ENCODE peak calls at places on chromosomes 11 and 22, in eight cellular contexts. G, L, I, C, S, E, N and Z are unnamed samples.

GRCh38 chr11:75406338-75406777 is 7.0 kb downstream of the RPS3 start:
- DNase-seq in G (peak; percentile 44), C (no peak), S (peak; percentile 89), L (peak; percentile 20), N (no peak), I (no peak), E (no peak), Z (no peak)

GRCh38 chr11:55732936-55733335 is 40.3 kb upstream of the OR5D13 start:
- DNase-seq in L (no peak), S (no peak), G (no peak), E (no peak), C (no peak), N (no peak), I (no peak), Z (no peak)

GRCh38 chr11:118615996-118616395 is 8.6 kb downstream of the PHLDB1 start:
- DNase-seq in C (no peak), G (no peak), I (no peak), L (no peak), E (no peak), S (no peak), N (no peak), Z (no peak)

GRCh38 chr11:101034076-101034475 is 95.5 kb downstream of the PGR start:
- DNase-seq in S (no peak), E (no peak), L (peak; percentile 18), C (no peak), G (no peak), I (no peak), N (peak; percentile 51), Z (no peak)

GRCh38 chr11:19087658-19088057 is 27.1 kb upstream of the MRGPRX2 start:
- DNase-seq in L (peak; percentile 87), I (no peak), C (no peak), S (peak; percentile 57), N (peak; percentile 81), E (no peak), G (peak; percentile 78), Z (no peak)

GRCh38 chr11:81331611-81332205 is 1402.0 kb downstream of the FAM181B start:
- DNase-seq in L (no peak), N (no peak), I (no peak), G (no peak), S (no peak), C (no peak), E (no peak), Z (no peak)

GRCh38 chr11:59436169-59436568 is at the start of gene OR5A1:
- DNase-seq in G (no peak), L (no peak), S (no peak), N (no peak), C (no peak), E (no peak), I (no peak), Z (no peak)

GRCh38 chr11:34238533-34238932 is 119.3 kb downstream of the ABTB2 start:
- DNase-seq in E (peak; percentile 46), I (no peak), G (peak; percentile 61), L (peak; percentile 36), S (no peak), N (peak; percentile 70), C (no peak), Z (no peak)

GRCh38 chr11:57648791-57649735 is 649 bp downstream of the YPEL4 start:
- DNase-seq in I (no peak), E (no peak), L (no peak), G (no peak), S (peak; percentile 25), C (no peak), N (peak; percentile 38), Z (no peak)

GRCh38 chr11:64990222-64990918 is 6.4 kb downstream of the BATF2 start:
- DNase-seq in S (peak; percentile 29), C (no peak), N (peak; percentile 64), I (no peak), E (no peak), L (no peak), G (no peak), Z (no peak)

GRCh38 chr11:110076388-110076965 is 16.7 kb upstream of the ZC3H12C start:
- DNase-seq in S (peak; percentile 47), L (peak; percentile 90), N (no peak), G (peak; percentile 69), E (peak; percentile 35), I (no peak), C (no peak), Z (no peak)

GRCh38 chr11:128890543-128891409 is at the start of gene KCNJ5:
- DNase-seq in N (peak; percentile 34), E (no peak), S (no peak), L (no peak), G (no peak), C (no peak), I (peak; percentile 40), Z (no peak)

GRCh38 chr11:115141221-115141620 is 363.0 kb downstream of the CADM1 start:
- DNase-seq in L (no peak), E (no peak), C (no peak), N (no peak), I (no peak), S (no peak), G (no peak), Z (no peak)

GRCh38 chr11:952406-953385 is 27.0 kb downstream of the AP2A2 start:
- DNase-seq in E (peak; percentile 95), C (no peak), L (no peak), I (no peak), G (peak; percentile 99), N (peak; percentile 51), S (no peak), Z (no peak)

GRCh38 chr22:35919002-35919542 is 109.6 kb downstream of the RBFOX2 start:
- DNase-seq in G (no peak), C (no peak), E (no peak), N (no peak), L (no peak), S (no peak), I (no peak), Z (no peak)

GRCh38 chr11:112795142-112795815 is 165.9 kb upstream of the NCAM1 start:
- DNase-seq in E (no peak), C (peak; percentile 2), G (peak; percentile 63), N (peak; percentile 69), L (peak; percentile 30), S (peak; percentile 55), I (peak; percentile 31), Z (peak; percentile 22)

GRCh38 chr11:78684377-78684776 is 109.7 kb upstream of the NARS2 start:
- DNase-seq in L (no peak), I (no peak), S (no peak), E (no peak), N (peak; percentile 1), G (no peak), C (no peak), Z (no peak)

GRCh38 chr22:36913431-36914382 is at the start of gene CSF2RB:
- DNase-seq in I (no peak), G (no peak), S (no peak), N (peak; percentile 15), L (no peak), C (no peak), E (no peak), Z (no peak)

GRCh38 chr11:1852885-1853284 is at the start of gene LSP1:
- DNase-seq in L (no peak), I (peak; percentile 89), C (peak; percentile 80), S (no peak), G (no peak), E (no peak), N (no peak), Z (peak; percentile 82)

GRCh38 chr11:2990617-2991476 is 1.3 kb downstream of the NAP1L4 start:
- DNase-seq in N (no peak), S (peak; percentile 23), I (peak; percentile 61), G (peak; percentile 54), E (no peak), L (peak; percentile 57), C (no peak), Z (no peak)

GRCh38 chr11:73227571-73228211 is 9.6 kb downstream of the P2RY2 start:
- DNase-seq in N (no peak), G (peak; percentile 58), C (no peak), S (no peak), L (peak; percentile 75), E (no peak), I (no peak), Z (no peak)

GRCh38 chr11:32382339-32383049 is 52.8 kb downstream of the WT1 start:
- DNase-seq in C (no peak), S (no peak), L (peak; percentile 9), G (peak; percentile 65), I (no peak), N (no peak), E (peak; percentile 80), Z (no peak)

GRCh38 chr11:130519128-130519932 is 70.9 kb downstream of the ADAMTS15 start:
- DNase-seq in N (no peak), E (no peak), S (no peak), C (no peak), G (no peak), L (no peak), I (no peak), Z (no peak)

GRCh38 chr11:665062-665706 is 28.1 kb downstream of the DRD4 start:
- DNase-seq in I (no peak), E (no peak), L (no peak), S (no peak), N (peak; percentile 28), C (no peak), G (no peak), Z (no peak)

GRCh38 chr11:33413296-33413695 is 156.1 kb downstream of the HIPK3 start:
- DNase-seq in N (no peak), G (no peak), C (no peak), S (no peak), E (no peak), I (no peak), L (no peak), Z (no peak)

GRCh38 chr11:118010738-118011461 is 24.7 kb downstream of the IL10RA start:
- DNase-seq in E (no peak), L (no peak), G (no peak), S (no peak), N (no peak), I (no peak), C (no peak), Z (peak; percentile 68)

GRCh38 chr11:10497371-10498021 is 42.4 kb downstream of the AMPD3 start:
- DNase-seq in G (no peak), S (no peak), C (no peak), E (no peak), I (no peak), L (no peak), N (no peak), Z (no peak)

GRCh38 chr11:128970598-128971190 is 28.0 kb upstream of the TP53AIP1 start:
- DNase-seq in L (no peak), S (no peak), C (no peak), E (no peak), N (no peak), G (no peak), I (no peak), Z (no peak)

GRCh38 chr11:61189933-61190332 is 13.4 kb upstream of the PGA3 start:
- DNase-seq in L (no peak), G (no peak), I (no peak), C (no peak), N (no peak), S (no peak), E (no peak), Z (no peak)

GRCh38 chr11:63866211-63866610 is 27.3 kb downstream of the MARK2 start:
- DNase-seq in C (peak; percentile 39), N (peak; percentile 77), S (no peak), I (peak; percentile 88), L (no peak), G (no peak), E (no peak), Z (peak; percentile 75)

GRCh38 chr22:46321387-46321775 is 14.1 kb upstream of the TRMU start:
- DNase-seq in I (no peak), N (no peak), L (no peak), G (no peak), C (no peak), S (no peak), E (no peak), Z (no peak)

GRCh38 chr11:12248330-12248729 is 129.0 kb upstream of the PARVA start:
- DNase-seq in I (no peak), S (no peak), E (no peak), G (peak; percentile 35), C (no peak), N (peak; percentile 69), L (no peak), Z (no peak)

GRCh38 chr11:11604340-11604992 is 17.3 kb downstream of the GALNT18 start:
- DNase-seq in N (no peak), E (no peak), S (no peak), I (no peak), C (no peak), L (no peak), G (peak; percentile 52), Z (no peak)

GRCh38 chr22:49901457-49901856 is 16.8 kb downstream of the ALG12 start:
- DNase-seq in N (no peak), L (no peak), G (no peak), E (no peak), I (no peak), C (no peak), S (no peak), Z (no peak)